ENCODE peak calls at places on chromosomes 16 and 17, in five cellular contexts. X is A549, Z is mammary epithelial cell, B is GM12864, V is body of pancreas. G is an unnamed sample.

GRCh38 chr16:23174622-23175021 is 7.9 kb upstream of the SCNN1G start:
- DNase-seq in V (no peak), Z (no peak), X (no peak), B (no peak), G (no peak)

GRCh38 chr17:48240562-48241130 is 133.1 kb downstream of the SNX11 start:
- DNase-seq in B (no peak), V (no peak), Z (peak), X (peak), G (no peak)

GRCh38 chr16:20320592-20320991 is 6.7 kb downstream of the GP2 start:
- DNase-seq in X (no peak), Z (no peak), V (no peak), B (no peak), G (no peak)

GRCh38 chr16:72677662-72678447 is 370.1 kb downstream of the ZFHX3 start:
- DNase-seq in X (no peak), B (no peak), V (no peak), Z (peak), G (no peak)

GRCh38 chr17:1390422-1391367 is 9.3 kb downstream of the YWHAE start:
- DNase-seq in Z (peak), B (no peak), X (no peak), V (no peak), G (no peak)

GRCh38 chr16:84999200-84999599 is 12.1 kb downstream of the ZDHHC7 start:
- DNase-seq in X (no peak), V (no peak), Z (no peak), B (no peak), G (no peak)

GRCh38 chr17:44752953-44753861 is 5.6 kb upstream of the ADAM11 start:
- DNase-seq in X (no peak), V (no peak), Z (no peak), B (no peak), G (no peak)

GRCh38 chr16:81625544-81626152 is 153.4 kb upstream of the PLCG2 start:
- DNase-seq in B (no peak), Z (peak), X (no peak), V (peak), G (no peak)

GRCh38 chr16:86517652-86518258 is 7.4 kb downstream of the FOXF1 start:
- DNase-seq in B (no peak), Z (peak), V (peak), X (peak), G (peak)

GRCh38 chr17:49055181-49055927 is 58.2 kb downstream of the IGF2BP1 start:
- DNase-seq in V (no peak), X (no peak), Z (no peak), B (no peak), G (no peak)

GRCh38 chr16:77406680-77407079 is 28.2 kb downstream of the ADAMTS18 start:
- DNase-seq in X (no peak), B (no peak), V (no peak), Z (peak), G (no peak)

GRCh38 chr16:58684001-58684353 is 593 bp downstream of the SLC38A7 start:
- DNase-seq in B (no peak), Z (peak), V (no peak), X (no peak), G (no peak)

GRCh38 chr16:2926660-2927646 is 15.2 kb downstream of the FLYWCH1 start:
- DNase-seq in V (peak), B (peak), Z (peak), X (peak), G (peak)

GRCh38 chr16:46848768-46849764 is 18.1 kb upstream of the C16orf87 start:
- DNase-seq in Z (no peak), X (no peak), V (no peak), B (no peak), G (no peak)

GRCh38 chr17:39062846-39063680 is 88.4 kb downstream of the PLXDC1 start:
- DNase-seq in V (no peak), X (no peak), B (no peak), Z (peak), G (no peak)

GRCh38 chr17:4945176-4945943 is 3.0 kb downstream of the PFN1 start:
- DNase-seq in V (peak), Z (peak), B (peak), X (peak), G (peak)

GRCh38 chr17:2796164-2797140 is at the start of gene RAP1GAP2:
- DNase-seq in V (no peak), B (peak), Z (no peak), X (no peak), G (no peak)

GRCh38 chr17:9144502-9145233 is 123.4 kb downstream of the NTN1 start:
- DNase-seq in V (no peak), X (no peak), B (no peak), Z (no peak), G (no peak)

GRCh38 chr17:9146064-9146463 is 124.8 kb downstream of the NTN1 start:
- DNase-seq in V (no peak), Z (peak), X (no peak), B (no peak), G (no peak)

GRCh38 chr17:9148908-9149536 is 127.7 kb downstream of the NTN1 start:
- DNase-seq in Z (no peak), V (no peak), X (no peak), B (no peak), G (no peak)

GRCh38 chr17:9151091-9151490 is 129.8 kb downstream of the NTN1 start:
- DNase-seq in Z (no peak), V (no peak), B (no peak), X (no peak), G (no peak)

GRCh38 chr17:9150407-9151090 is 129.2 kb downstream of the NTN1 start:
- DNase-seq in B (no peak), V (no peak), X (no peak), Z (no peak), G (no peak)
- H3K4me3 ChIP-seq in B (no peak), V (no peak), X (no peak), Z (no peak), G (no peak)

GRCh38 chr17:17044846-17045561 is 2.7 kb downstream of the MPRIP start:
- DNase-seq in V (peak), B (peak), Z (peak), X (no peak), G (peak)
- H3K4me3 ChIP-seq in V (no peak), B (peak), Z (peak), X (peak), G (peak)

DNA sequence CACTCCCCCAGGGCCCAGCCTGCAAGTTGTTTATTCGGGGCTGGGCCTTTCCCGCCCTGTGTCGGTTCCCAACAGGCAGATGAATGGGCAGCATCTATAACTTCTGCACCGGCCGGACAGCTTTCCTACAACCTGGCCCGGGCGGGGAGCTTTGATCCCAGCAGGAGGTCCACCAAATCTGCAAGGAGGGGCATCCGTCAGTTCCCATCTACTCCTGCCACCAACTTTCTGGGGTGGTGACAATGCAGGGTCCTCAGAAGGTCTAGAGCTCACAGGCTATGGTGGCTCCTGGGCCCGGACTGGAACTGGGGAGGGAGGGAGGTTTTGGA is 211.9 kb downstream of the NTN1 start:
- DNase-seq in Z (no peak), X (no peak), V (no peak), B (no peak), G (no peak)
- H3K4me3 ChIP-seq in Z (no peak), X (no peak), V (no peak), B (no peak), G (no peak)

GRCh38 chr16:670485-671352 is 2.8 kb downstream of the RHOT2 start:
- DNase-seq in V (no peak), B (no peak), X (no peak), Z (no peak), G (no peak)
- H3K4me3 ChIP-seq in V (no peak), B (no peak), X (no peak), Z (no peak), G (no peak)

GRCh38 chr16:4111748-4112696 is 4.2 kb downstream of the ADCY9 start:
- DNase-seq in X (no peak), V (no peak), B (no peak), Z (peak), G (no peak)
- H3K4me3 ChIP-seq in X (peak), V (no peak), B (no peak), Z (peak), G (peak)

GRCh38 chr17:28983286-28984240 is 22.3 kb downstream of the SEZ6 start:
- DNase-seq in B (no peak), Z (no peak), X (no peak), V (no peak), G (no peak)

GRCh38 chr17:28989028-28989427 is 16.8 kb downstream of the SEZ6 start:
- DNase-seq in Z (no peak), X (no peak), B (no peak), V (no peak), G (no peak)

GRCh38 chr17:28988475-28988874 is 17.4 kb downstream of the SEZ6 start:
- DNase-seq in B (no peak), V (no peak), Z (no peak), X (no peak), G (no peak)

GRCh38 chr17:28986714-28987367 is 19.0 kb downstream of the SEZ6 start:
- DNase-seq in B (no peak), X (no peak), V (no peak), Z (no peak), G (no peak)

DNA sequence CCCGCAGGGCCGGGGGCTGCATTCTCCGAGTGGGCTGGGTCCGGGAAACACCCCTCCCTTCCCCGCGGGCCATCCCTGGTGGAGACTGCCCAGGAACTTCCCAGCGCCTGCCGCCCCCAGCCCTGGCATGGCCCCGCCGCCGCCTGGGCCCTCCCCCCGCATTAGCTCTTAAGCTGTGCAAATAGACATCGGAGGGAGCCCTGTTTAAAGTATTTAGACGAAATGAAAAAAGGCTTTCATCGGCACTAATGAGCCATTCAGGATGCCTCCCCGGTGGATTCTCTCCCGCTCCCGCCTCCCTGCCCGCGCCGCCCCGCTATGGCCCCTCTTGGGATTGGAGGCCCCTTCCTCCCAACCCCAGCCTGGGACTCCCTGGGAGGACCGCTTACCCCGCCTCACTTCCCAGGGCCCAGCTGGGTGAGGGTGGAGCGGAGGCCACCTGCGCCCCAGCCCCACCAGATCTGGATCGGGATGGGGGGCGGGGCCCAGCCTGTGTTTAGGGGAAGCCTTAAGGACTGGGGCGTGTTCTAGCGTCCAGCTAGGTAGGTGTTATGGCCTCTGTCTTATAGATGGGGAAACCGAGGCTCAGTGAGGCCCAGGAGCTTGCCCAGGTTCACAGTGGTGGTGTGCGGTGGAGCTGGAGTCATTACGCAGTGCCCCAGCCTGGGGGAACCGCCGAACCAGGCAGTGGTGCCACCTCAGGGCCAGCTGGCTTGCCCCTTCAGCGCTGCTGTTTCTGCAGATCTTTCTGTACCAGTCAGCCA is 19.7 kb downstream of the SEZ6 start:
- DNase-seq in V (no peak), B (no peak), X (no peak), Z (no peak), G (no peak)
- H3K4me3 ChIP-seq in V (no peak), B (no peak), X (no peak), Z (no peak), G (no peak)

GRCh38 chr16:75860654-75861053 is 134.4 kb upstream of the CPHXL start:
- DNase-seq in X (no peak), V (no peak), Z (no peak), B (no peak), G (peak)
- H3K4me3 ChIP-seq in X (no peak), V (no peak), Z (no peak), B (no peak), G (peak)